ENCODE peak calls at places on chromosome X, in seven cellular contexts. E is HCT116, N is SK-N-SH, Y is K562, I is GM12878, R is H1, W is HepG2. O is an unnamed sample.

GRCh38 chrX:48737940-48738339 is 23.6 kb upstream of the GLOD5 start:
- DNase-seq in Y (no peak), N (no peak), E (no peak), I (no peak), W (no peak), R (no peak), O (no peak)

GRCh38 chrX:20265726-20266681 is 705 bp downstream of the RPS6KA3 start:
- DNase-seq in I (no peak), W (no peak), N (peak), E (no peak), R (no peak), Y (peak), O (no peak)

GRCh38 chrX:33211356-33212254 is at the start of gene DMD:
- DNase-seq in E (no peak), Y (no peak), W (peak), R (no peak), N (no peak), I (no peak), O (no peak)

GRCh38 chrX:39726810-39727209 is 370.9 kb downstream of the BCOR start:
- DNase-seq in Y (peak), E (no peak), N (peak), I (no peak), R (no peak), W (no peak), O (no peak)

GRCh38 chrX:98207947-98208346 is 1324.2 kb downstream of the RPA4 start:
- DNase-seq in Y (no peak), W (no peak), I (no peak), R (no peak), N (no peak), E (no peak), O (no peak)

GRCh38 chrX:20454117-20454516 is 187.4 kb upstream of the RPS6KA3 start:
- DNase-seq in I (no peak), R (no peak), Y (no peak), N (no peak), E (no peak), W (no peak), O (no peak)

GRCh38 chrX:39731735-39732134 is 366.0 kb downstream of the BCOR start:
- DNase-seq in I (no peak), E (no peak), R (no peak), W (no peak), Y (no peak), N (no peak), O (no peak)

GRCh38 chrX:110012818-110013484 is 10.0 kb downstream of the TMEM164 start:
- DNase-seq in N (no peak), I (no peak), E (no peak), W (no peak), Y (no peak), R (no peak), O (no peak)

GRCh38 chrX:45001038-45001437 is 128.1 kb downstream of the KDM6A start:
- DNase-seq in E (no peak), W (no peak), Y (no peak), R (no peak), N (no peak), I (no peak), O (no peak)

GRCh38 chrX:133654801-133655200 is 239.5 kb upstream of the GPC4 start:
- DNase-seq in E (no peak), W (no peak), I (no peak), Y (no peak), R (no peak), N (no peak), O (no peak)

GRCh38 chrX:73851014-73852009 is 288.3 kb downstream of the CHIC1 start:
- DNase-seq in W (no peak), E (no peak), R (no peak), N (peak), I (peak), Y (peak), O (no peak)

GRCh38 chrX:51837926-51838325 is 55.5 kb upstream of the MAGED1 start:
- DNase-seq in N (peak), Y (no peak), W (no peak), E (no peak), I (no peak), R (no peak), O (no peak)

GRCh38 chrX:24395775-24396174 is 35.3 kb downstream of the SUPT20HL1 start:
- DNase-seq in R (no peak), I (peak), Y (peak), E (peak), N (peak), W (peak), O (peak)

GRCh38 chrX:11751261-11751660 is 6.8 kb upstream of the MSL3 start:
- DNase-seq in E (no peak), R (no peak), I (no peak), N (no peak), W (no peak), Y (no peak), O (no peak)

GRCh38 chrX:18885317-18886004 is 98.5 kb downstream of the PHKA2 start:
- DNase-seq in R (no peak), W (no peak), Y (no peak), E (no peak), I (peak), N (no peak), O (no peak)

GRCh38 chrX:121831601-121832000 is 784.2 kb downstream of the GLUD2 start:
- DNase-seq in I (no peak), Y (no peak), W (no peak), R (no peak), E (no peak), N (no peak), O (no peak)

GRCh38 chrX:55524487-55524886 is 34.8 kb upstream of the USP51 start:
- DNase-seq in Y (no peak), E (no peak), N (no peak), I (no peak), R (no peak), W (peak), O (peak)

GRCh38 chrX:38061335-38061734 is 55.0 kb downstream of the SYTL5 start:
- DNase-seq in E (peak), W (peak), R (no peak), N (no peak), Y (no peak), I (no peak), O (no peak)

GRCh38 chrX:17736856-17737706 is at the start of gene SCML1:
- DNase-seq in N (peak), E (peak), R (peak), W (peak), I (peak), Y (peak), O (peak)

GRCh38 chrX:17738002-17738713 is 865 bp downstream of the SCML1 start:
- DNase-seq in N (peak), Y (no peak), W (peak), E (no peak), R (no peak), I (no peak), O (no peak)

GRCh38 chrX:17737707-17738001 is 361 bp downstream of the SCML1 start:
- DNase-seq in Y (no peak), W (no peak), I (no peak), R (no peak), E (no peak), N (no peak), O (no peak)

GRCh38 chrX:17735396-17735795 is 1.9 kb upstream of the SCML1 start:
- DNase-seq in I (no peak), E (no peak), W (peak), Y (no peak), R (no peak), N (no peak), O (peak)

DNA sequence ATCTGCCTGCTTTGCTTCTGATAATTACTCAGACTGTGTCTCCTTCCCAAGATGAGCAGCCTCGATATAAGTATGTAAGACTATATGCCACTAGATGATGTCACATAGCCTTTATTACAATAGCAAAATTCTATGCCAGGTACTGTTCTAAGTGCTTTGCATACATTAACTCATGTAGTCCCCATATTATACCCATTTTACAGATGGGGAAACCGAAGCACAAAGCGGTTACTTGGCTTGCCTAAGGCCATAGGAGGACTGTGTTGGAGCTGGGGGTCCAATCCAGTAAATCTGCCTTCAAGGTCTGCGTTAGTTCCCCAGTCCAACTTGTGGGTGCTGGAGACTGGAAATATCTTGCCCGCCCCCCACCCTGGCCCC is 826 bp upstream of the SCML1 start:
- DNase-seq in I (no peak), R (no peak), N (no peak), E (no peak), Y (no peak), W (no peak), O (no peak)
- TF ChIP-seq JUND in I (no peak), R (no peak), N (no peak), E (no peak), Y (no peak), W (no peak), O (no peak)

GRCh38 chrX:116417968-116418367 is 18.4 kb upstream of the SLC6A14 start:
- DNase-seq in W (no peak), N (no peak), E (no peak), Y (no peak), I (no peak), R (no peak), O (no peak)
- TF ChIP-seq JUND in W (no peak), N (no peak), E (no peak), Y (no peak), I (no peak), R (no peak), O (no peak)

GRCh38 chrX:465418-465817 is 78.7 kb upstream of the PPP2R3B start:
- DNase-seq in E (no peak), W (no peak), N (no peak), R (no peak), I (no peak), Y (no peak), O (no peak)
- TF ChIP-seq JUND in E (no peak), W (no peak), N (no peak), R (no peak), I (no peak), Y (no peak), O (no peak)

DNA sequence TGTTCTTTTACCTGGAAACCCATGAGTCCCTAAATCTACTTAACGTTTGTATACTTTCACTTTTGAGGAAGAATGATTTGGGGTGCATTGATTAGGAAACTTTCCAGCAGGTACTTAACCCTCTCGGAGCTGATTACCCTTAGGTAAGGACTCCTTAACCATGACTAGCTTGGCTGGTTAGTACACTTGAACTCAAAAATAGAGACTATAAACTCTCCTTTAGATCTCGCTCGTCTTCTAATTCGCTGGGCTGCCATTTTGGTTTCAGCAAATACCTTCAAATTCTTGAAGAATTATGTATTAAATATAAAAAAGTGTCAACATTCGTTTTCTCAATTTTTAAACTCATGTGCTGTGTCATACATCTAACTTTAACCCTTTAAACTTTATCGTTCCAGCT is 2.0 kb downstream of the USP9X start:
- DNase-seq in I (no peak), W (no peak), Y (no peak), R (no peak), E (no peak), N (no peak), O (no peak)
- TF ChIP-seq JUND in I (no peak), W (no peak), Y (no peak), R (no peak), E (no peak), N (no peak), O (no peak)

DNA sequence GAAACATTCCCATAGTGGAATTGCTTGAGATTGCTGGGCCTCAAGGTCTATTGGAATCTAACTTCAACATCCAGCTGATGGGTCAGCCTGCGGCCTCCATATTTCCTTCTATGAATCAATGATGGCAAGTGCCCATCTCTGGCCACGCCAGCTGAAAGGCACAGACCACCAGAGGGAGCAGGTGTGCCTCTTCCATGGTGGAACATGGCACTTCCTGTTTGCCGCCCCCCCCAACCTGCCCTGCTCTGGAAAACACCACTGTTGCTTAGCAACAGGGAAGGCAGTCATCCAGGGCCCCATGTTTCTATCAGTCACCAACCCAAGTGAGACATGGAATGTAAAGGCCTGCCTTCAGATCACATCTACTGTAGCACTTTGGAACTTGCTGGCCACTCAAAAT is 11.6 kb downstream of the PAGE4 start:
- DNase-seq in Y (peak), N (peak), E (peak), R (peak), I (peak), W (peak), O (no peak)
- TF ChIP-seq JUND in Y (peak), N (no peak), E (no peak), R (no peak), I (no peak), W (no peak), O (no peak)

DNA sequence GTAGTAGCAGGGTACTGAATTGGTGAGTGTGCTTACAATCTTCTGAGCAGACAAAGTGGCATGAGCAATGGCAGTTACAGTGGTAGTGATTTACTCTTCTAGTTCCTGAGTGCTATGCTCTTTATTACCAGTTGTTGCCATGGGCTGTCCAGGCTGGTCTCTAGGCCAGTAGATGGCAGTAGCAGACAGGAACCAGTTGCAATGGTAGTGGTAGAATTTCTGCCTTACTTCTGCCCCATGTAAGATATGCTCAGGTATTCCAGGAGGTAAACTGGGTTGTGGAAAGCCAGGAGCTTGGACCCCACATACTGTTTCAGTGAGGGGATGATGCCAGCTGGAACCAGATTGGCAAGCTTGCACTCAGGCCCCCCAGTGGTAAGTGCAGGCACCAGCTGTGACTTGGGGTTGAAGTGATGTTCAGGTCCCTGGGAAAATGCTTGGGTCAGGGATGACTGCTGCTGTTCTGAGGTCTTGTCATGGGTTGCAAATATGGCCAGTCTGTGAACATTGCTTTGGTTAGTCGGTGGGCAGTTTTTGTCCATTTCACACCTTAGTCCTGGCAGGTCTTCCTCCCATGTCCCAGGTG is 63.0 kb upstream of the ZXDB start:
- DNase-seq in W (peak), N (no peak), I (no peak), Y (no peak), R (no peak), E (no peak), O (peak)
- TF ChIP-seq JUND in W (no peak), N (no peak), I (no peak), Y (no peak), R (no peak), E (no peak), O (no peak)

GRCh38 chrX:149630681-149631292 is 805 bp downstream of the TMEM185A start:
- DNase-seq in R (no peak), E (no peak), N (peak), Y (peak), W (peak), I (no peak), O (peak)

GRCh38 chrX:149628768-149629167 is 2.8 kb downstream of the TMEM185A start:
- DNase-seq in W (peak), R (no peak), Y (no peak), E (no peak), I (no peak), N (no peak), O (no peak)

GRCh38 chrX:149633511-149633910 is 1.9 kb upstream of the TMEM185A start:
- DNase-seq in W (no peak), I (no peak), E (no peak), Y (no peak), R (no peak), N (no peak), O (no peak)

GRCh38 chrX:149629730-149630387 is 1.7 kb downstream of the TMEM185A start:
- DNase-seq in N (no peak), R (no peak), W (no peak), E (no peak), I (no peak), Y (no peak), O (no peak)

DNA sequence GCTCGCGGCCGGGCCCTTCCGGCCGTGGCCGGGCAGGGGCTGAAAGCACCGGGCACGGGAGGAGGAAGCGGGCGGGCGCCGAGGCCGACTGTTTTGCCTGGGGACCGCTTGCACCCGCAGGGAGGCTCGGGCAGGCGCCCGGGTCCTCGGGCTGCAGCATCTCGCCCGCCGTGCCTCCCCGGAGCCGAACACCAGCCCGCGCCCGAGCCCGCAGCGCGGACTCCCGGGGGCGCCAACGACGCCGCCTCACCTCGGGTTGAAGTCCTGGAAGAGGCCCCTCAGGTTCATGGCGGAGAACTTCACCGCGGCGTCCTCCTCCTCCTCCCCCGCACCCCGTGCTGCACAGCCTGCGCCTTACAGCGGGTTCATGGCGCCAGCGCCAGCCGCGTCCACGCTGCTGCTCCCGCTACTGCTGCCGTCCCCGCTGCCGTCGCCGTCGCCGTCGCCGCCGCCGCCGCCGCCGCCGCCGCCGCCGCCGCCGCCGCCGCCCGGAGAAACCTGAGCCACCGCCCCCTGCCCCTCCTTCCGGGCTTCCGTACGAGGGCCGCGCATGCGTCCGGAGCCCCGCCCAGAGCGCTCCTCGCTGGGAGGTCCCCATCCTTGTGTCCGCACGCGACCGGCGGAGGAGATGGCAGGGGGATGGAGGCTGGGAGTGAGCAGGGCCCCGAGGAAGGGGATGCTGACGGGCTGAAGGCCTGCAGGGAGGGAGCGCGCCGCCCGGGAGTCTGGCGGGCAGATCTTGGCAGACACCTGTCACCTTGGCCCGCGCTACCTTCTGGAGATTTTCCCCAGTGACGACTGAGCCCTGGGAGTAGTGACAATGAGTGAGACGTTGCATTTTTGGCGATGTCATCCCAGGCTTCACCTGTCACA is at the start of gene TMEM185A:
- DNase-seq in I (no peak), R (peak), Y (peak), N (peak), W (peak), E (peak), O (peak)
- TF ChIP-seq JUND in I (no peak), R (no peak), Y (no peak), N (no peak), W (no peak), E (no peak), O (no peak)

DNA sequence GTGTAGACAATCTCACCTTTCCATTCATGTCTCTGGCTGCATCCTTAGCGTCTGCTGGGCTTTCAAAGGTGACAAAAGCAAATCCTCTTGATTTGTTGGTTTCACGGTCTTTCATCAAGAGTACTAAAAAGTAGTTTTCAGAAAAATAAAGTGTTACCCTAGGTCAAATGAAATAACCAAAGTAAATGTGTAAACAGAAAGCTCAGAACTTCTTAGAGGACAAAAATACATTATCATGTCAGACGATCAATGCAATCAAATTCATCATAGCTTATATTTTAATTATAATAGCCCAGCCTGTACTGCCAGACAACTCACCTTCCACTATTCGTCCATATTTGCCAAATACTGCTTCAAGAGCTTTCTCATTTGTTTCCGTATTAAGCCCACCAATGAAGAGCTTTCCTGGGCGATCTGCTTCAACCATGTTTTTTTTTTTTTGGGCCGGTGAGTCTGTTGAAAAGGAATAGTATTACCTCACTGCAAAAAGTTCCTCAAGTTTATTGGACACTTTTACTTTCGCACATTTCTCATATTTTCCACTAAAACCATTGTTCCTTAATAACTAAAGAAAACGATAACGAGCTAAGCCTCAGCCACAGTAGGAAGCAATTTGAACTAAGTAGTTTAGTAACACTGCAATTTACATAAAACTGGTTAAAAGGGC is 1.4 kb downstream of the RBMX start:
- DNase-seq in I (no peak), R (no peak), W (no peak), E (no peak), Y (no peak), N (no peak), O (no peak)
- TF ChIP-seq JUND in I (no peak), R (no peak), W (no peak), E (no peak), Y (no peak), N (no peak), O (no peak)

GRCh38 chrX:22118161-22118830 is 86.2 kb downstream of the PHEX start:
- DNase-seq in I (no peak), W (no peak), N (no peak), R (no peak), E (no peak), Y (no peak), O (no peak)

GRCh38 chrX:22124098-22124497 is 92.0 kb downstream of the PHEX start:
- DNase-seq in I (no peak), N (no peak), Y (no peak), W (no peak), E (no peak), R (no peak), O (no peak)

GRCh38 chrX:22121161-22121560 is 89.0 kb downstream of the PHEX start:
- DNase-seq in N (no peak), R (no peak), E (no peak), W (no peak), I (no peak), Y (no peak), O (peak)

GRCh38 chrX:22126311-22126710 is 94.2 kb downstream of the PHEX start:
- DNase-seq in R (no peak), I (no peak), E (no peak), Y (no peak), N (no peak), W (no peak), O (no peak)

GRCh38 chrX:22122510-22122909 is 90.4 kb downstream of the PHEX start:
- DNase-seq in I (no peak), R (no peak), N (no peak), E (no peak), Y (no peak), W (no peak), O (no peak)
- TF ChIP-seq JUND in I (no peak), R (no peak), N (peak), E (no peak), Y (no peak), W (no peak), O (no peak)